ENCODE peak calls at places on chromosomes 16 and 17, in eight cellular contexts. M is NCI-H226; N is activated effector memory CD4-positive, alpha-beta T cell treated with anti-CD3 and anti-CD28 coated beads, Interleukin-2, amount 50 U/mL, for 16 hours; V is HTR-8/SVneo; J is stimulated activated CD4-positive, alpha-beta T cell treated with anti-CD3 and anti-CD28 coated beads, Interleukin-1b, Interleukin-23, amount 100 ng/mL, for 1 hour; F is dermis microvascular lymphatic vessel endothelial cell; L is CD4-positive, alpha-beta memory T cell; U is A172. O is an unnamed sample.

GRCh38 chr16:65249768-65250167 is 127.9 kb upstream of the CDH11 start:
- DNase-seq in M (peak), N (no peak), V (no peak), J (no peak), F (no peak), L (no peak), U (no peak), O (peak)

GRCh38 chr16:28984619-28985135 is at the start of gene LAT:
- DNase-seq in M (no peak), N (peak), V (no peak), J (peak), F (no peak), L (peak), U (peak), O (no peak)

GRCh38 chr16:31274831-31275816 is 15.3 kb downstream of the ITGAM start:
- DNase-seq in M (no peak), N (no peak), V (no peak), J (no peak), F (no peak), L (no peak), U (no peak), O (no peak)

GRCh38 chr17:83083368-83084201 is 4.2 kb downstream of the METRNL start:
- DNase-seq in M (peak), N (peak), V (peak), J (no peak), F (no peak), L (peak), U (peak), O (no peak)

GRCh38 chr16:49524578-49525315 is 151.1 kb downstream of the C16orf78 start:
- DNase-seq in M (no peak), N (no peak), V (no peak), J (no peak), F (no peak), L (no peak), U (no peak), O (no peak)

GRCh38 chr16:74726736-74727135 is 26.1 kb upstream of the MLKL start:
- DNase-seq in M (no peak), N (no peak), V (no peak), J (no peak), F (no peak), L (no peak), U (no peak), O (no peak)

GRCh38 chr17:18025596-18026407 is 13.2 kb downstream of the ATPAF2 start:
- DNase-seq in M (no peak), N (peak), V (no peak), J (no peak), F (no peak), L (no peak), U (peak), O (no peak)

GRCh38 chr16:3088925-3089716 is 10.0 kb downstream of the ZSCAN10 start:
- DNase-seq in M (no peak), N (no peak), V (no peak), J (no peak), F (no peak), L (no peak), U (no peak), O (no peak)

GRCh38 chr16:89921699-89922476 is 1.3 kb upstream of the TUBB3 start:
- DNase-seq in M (peak), N (no peak), V (peak), J (no peak), F (no peak), L (no peak), U (peak), O (no peak)

GRCh38 chr17:35804658-35805192 is 4.6 kb upstream of the TAF15 start:
- DNase-seq in M (peak), N (no peak), V (peak), J (no peak), F (peak), L (peak), U (peak), O (no peak)

GRCh38 chr17:10631048-10631700 is 25.9 kb downstream of the MYH3 start:
- DNase-seq in M (peak), N (peak), V (peak), J (no peak), F (no peak), L (no peak), U (peak), O (no peak)

GRCh38 chr16:29811896-29812665 is at the start of gene PRRT2:
- DNase-seq in M (no peak), N (peak), V (peak), J (no peak), F (no peak), L (peak), U (no peak), O (peak)

GRCh38 chr17:300881-301280 is 51.7 kb downstream of the RPH3AL start:
- DNase-seq in M (no peak), N (no peak), V (no peak), J (no peak), F (no peak), L (no peak), U (no peak), O (no peak)

GRCh38 chr16:15699819-15700218 is 49.8 kb downstream of the NDE1 start:
- DNase-seq in M (no peak), N (no peak), V (no peak), J (no peak), F (no peak), L (no peak), U (no peak), O (no peak)

GRCh38 chr16:65227041-65227835 is 105.4 kb upstream of the CDH11 start:
- DNase-seq in M (no peak), N (no peak), V (no peak), J (no peak), F (no peak), L (no peak), U (no peak), O (no peak)

GRCh38 chr17:43994272-43995149 is 9.9 kb upstream of the NAGS start:
- DNase-seq in M (peak), N (peak), V (peak), J (no peak), F (no peak), L (peak), U (peak), O (peak)

GRCh38 chr17:42087736-42088705 is 10.3 kb downstream of the ZNF385C start:
- DNase-seq in M (no peak), N (no peak), V (no peak), J (no peak), F (no peak), L (no peak), U (no peak), O (peak)

GRCh38 chr16:67767953-67768352 is 38.4 kb downstream of the RANBP10 start:
- DNase-seq in M (peak), N (no peak), V (no peak), J (no peak), F (no peak), L (no peak), U (peak), O (no peak)

GRCh38 chr16:84720180-84720579 is 20.4 kb downstream of the USP10 start:
- DNase-seq in M (no peak), N (no peak), V (no peak), J (no peak), F (no peak), L (no peak), U (no peak), O (no peak)

GRCh38 chr17:1072551-1072961 is 75.6 kb downstream of the TIMM22 start:
- DNase-seq in M (no peak), N (no peak), V (no peak), J (no peak), F (no peak), L (no peak), U (no peak), O (no peak)

GRCh38 chr17:45940293-45940692 is 45.9 kb downstream of the MAPT start:
- DNase-seq in M (no peak), N (no peak), V (no peak), J (no peak), F (no peak), L (no peak), U (no peak), O (no peak)

GRCh38 chr16:53784312-53784711 is 80.4 kb downstream of the FTO start:
- DNase-seq in M (peak), N (no peak), V (no peak), J (no peak), F (no peak), L (no peak), U (peak), O (no peak)

O was measured in sciatic nerve.